ENCODE peak calls at places on chromosomes 11 and 22, in seven cellular contexts. One of them, this sample, is unnamed.
A peak's percentile ranks its signal among the peaks of the same experiment; 100 is the strongest.

GRCh38 chr11:60762851-60763691 is 6.4 kb downstream of the MS4A15 start:
- DNase-seq in substantia nigra: no peak
- DNase-seq in stimulated activated CD8-positive, alpha-beta memory T cell treated with anti-CD3 and anti-CD28 coated beads, Interleukin-15, amount 100 ng/mL, for 24 hours: no peak
- DNase-seq in mesendoderm: peak; percentile 71
- DNase-seq in iris pigment epithelial cell: no peak
- DNase-seq in CD4-positive, CD25-positive, alpha-beta regulatory T cell: no peak
- DNase-seq in fibroblast of the conjunctiva: no peak
- DNase-seq in this sample: peak; percentile 46

GRCh38 chr11:117986981-117987495 is 844 bp downstream of the IL10RA start:
- DNase-seq in substantia nigra: no peak
- DNase-seq in stimulated activated CD8-positive, alpha-beta memory T cell treated with anti-CD3 and anti-CD28 coated beads, Interleukin-15, amount 100 ng/mL, for 24 hours: no peak
- DNase-seq in mesendoderm: no peak
- DNase-seq in iris pigment epithelial cell: peak; percentile 12
- DNase-seq in CD4-positive, CD25-positive, alpha-beta regulatory T cell: peak; percentile 57
- DNase-seq in fibroblast of the conjunctiva: no peak
- DNase-seq in this sample: no peak

GRCh38 chr11:12173111-12173510 is 62.7 kb downstream of the MICAL2 start:
- DNase-seq in substantia nigra: no peak
- DNase-seq in stimulated activated CD8-positive, alpha-beta memory T cell treated with anti-CD3 and anti-CD28 coated beads, Interleukin-15, amount 100 ng/mL, for 24 hours: no peak
- DNase-seq in mesendoderm: no peak
- DNase-seq in iris pigment epithelial cell: no peak
- DNase-seq in CD4-positive, CD25-positive, alpha-beta regulatory T cell: no peak
- DNase-seq in fibroblast of the conjunctiva: no peak
- DNase-seq in this sample: no peak

GRCh38 chr11:123977731-123978347 is at the start of gene OR10S1:
- DNase-seq in substantia nigra: no peak
- DNase-seq in stimulated activated CD8-positive, alpha-beta memory T cell treated with anti-CD3 and anti-CD28 coated beads, Interleukin-15, amount 100 ng/mL, for 24 hours: no peak
- DNase-seq in mesendoderm: peak; percentile 47
- DNase-seq in iris pigment epithelial cell: no peak
- DNase-seq in CD4-positive, CD25-positive, alpha-beta regulatory T cell: no peak
- DNase-seq in fibroblast of the conjunctiva: no peak
- DNase-seq in this sample: no peak

GRCh38 chr11:129298990-129299389 is 76.7 kb upstream of the BARX2 start:
- DNase-seq in substantia nigra: no peak
- DNase-seq in stimulated activated CD8-positive, alpha-beta memory T cell treated with anti-CD3 and anti-CD28 coated beads, Interleukin-15, amount 100 ng/mL, for 24 hours: no peak
- DNase-seq in mesendoderm: no peak
- DNase-seq in iris pigment epithelial cell: no peak
- DNase-seq in CD4-positive, CD25-positive, alpha-beta regulatory T cell: no peak
- DNase-seq in fibroblast of the conjunctiva: no peak
- DNase-seq in this sample: no peak

GRCh38 chr22:29147241-29147919 is 58.3 kb upstream of the EMID1 start:
- DNase-seq in substantia nigra: no peak
- DNase-seq in stimulated activated CD8-positive, alpha-beta memory T cell treated with anti-CD3 and anti-CD28 coated beads, Interleukin-15, amount 100 ng/mL, for 24 hours: no peak
- DNase-seq in mesendoderm: no peak
- DNase-seq in iris pigment epithelial cell: no peak
- DNase-seq in CD4-positive, CD25-positive, alpha-beta regulatory T cell: no peak
- DNase-seq in fibroblast of the conjunctiva: no peak
- DNase-seq in this sample: no peak

GRCh38 chr11:118311518-118311917 is 7.0 kb downstream of the CD3E start:
- DNase-seq in substantia nigra: no peak
- DNase-seq in stimulated activated CD8-positive, alpha-beta memory T cell treated with anti-CD3 and anti-CD28 coated beads, Interleukin-15, amount 100 ng/mL, for 24 hours: no peak
- DNase-seq in mesendoderm: no peak
- DNase-seq in iris pigment epithelial cell: no peak
- DNase-seq in CD4-positive, CD25-positive, alpha-beta regulatory T cell: no peak
- DNase-seq in fibroblast of the conjunctiva: no peak
- DNase-seq in this sample: no peak

GRCh38 chr11:103958475-103959215 is 77.8 kb upstream of the DDI1 start:
- DNase-seq in substantia nigra: no peak
- DNase-seq in stimulated activated CD8-positive, alpha-beta memory T cell treated with anti-CD3 and anti-CD28 coated beads, Interleukin-15, amount 100 ng/mL, for 24 hours: no peak
- DNase-seq in mesendoderm: peak; percentile 24
- DNase-seq in iris pigment epithelial cell: peak; percentile 51
- DNase-seq in CD4-positive, CD25-positive, alpha-beta regulatory T cell: no peak
- DNase-seq in fibroblast of the conjunctiva: no peak
- DNase-seq in this sample: no peak

GRCh38 chr11:75270896-75271415 is 30.4 kb downstream of the TPBGL start:
- DNase-seq in substantia nigra: no peak
- DNase-seq in stimulated activated CD8-positive, alpha-beta memory T cell treated with anti-CD3 and anti-CD28 coated beads, Interleukin-15, amount 100 ng/mL, for 24 hours: no peak
- DNase-seq in mesendoderm: no peak
- DNase-seq in iris pigment epithelial cell: peak; percentile 31
- DNase-seq in CD4-positive, CD25-positive, alpha-beta regulatory T cell: no peak
- DNase-seq in fibroblast of the conjunctiva: peak; percentile 32
- DNase-seq in this sample: peak; percentile 28

GRCh38 chr22:43777204-43777671 is 34.9 kb downstream of the EFCAB6 start:
- DNase-seq in substantia nigra: no peak
- DNase-seq in stimulated activated CD8-positive, alpha-beta memory T cell treated with anti-CD3 and anti-CD28 coated beads, Interleukin-15, amount 100 ng/mL, for 24 hours: no peak
- DNase-seq in mesendoderm: peak; percentile 5
- DNase-seq in iris pigment epithelial cell: peak; percentile 65
- DNase-seq in CD4-positive, CD25-positive, alpha-beta regulatory T cell: no peak
- DNase-seq in fibroblast of the conjunctiva: no peak
- DNase-seq in this sample: no peak